ENCODE peak calls at places on chromosomes 11 and 22, in four cellular contexts. E is BJ, T is cardiac fibroblast, I is stomach. C is an unnamed sample.

GRCh38 chr11:122748968-122749687 is 89.2 kb upstream of the CRTAM start:
- DNase-seq in T (peak; percentile 98), I (no peak), E (peak; percentile 67), C (no peak)

GRCh38 chr11:104093426-104094280 is 57.2 kb downstream of the DDI1 start:
- DNase-seq in T (no peak), E (no peak), I (no peak), C (no peak)

GRCh38 chr11:67609316-67609715 is 2.6 kb downstream of the NDUFV1 start:
- DNase-seq in I (no peak), T (no peak), E (no peak), C (no peak)

GRCh38 chr11:78199015-78199652 is 10.4 kb downstream of the USP35 start:
- DNase-seq in E (no peak), T (no peak), I (no peak), C (no peak)

GRCh38 chr22:20663941-20664593 is 109.8 kb upstream of the SERPIND1 start:
- DNase-seq in E (no peak), T (no peak), I (no peak), C (peak; percentile 41)

GRCh38 chr22:24845036-24845918 is 39.3 kb downstream of the SGSM1 start:
- DNase-seq in I (no peak), T (peak; percentile 31), E (peak; percentile 4), C (peak; percentile 79)

GRCh38 chr22:18136563-18137320 is 13.2 kb upstream of the USP18 start:
- DNase-seq in T (no peak), E (no peak), I (no peak), C (no peak)

GRCh38 chr22:46061431-46062231 is 84.7 kb upstream of the WNT7B start:
- DNase-seq in I (peak; percentile 44), E (no peak), T (no peak), C (peak; percentile 71)

GRCh38 chr22:44130076-44130711 is 50.5 kb upstream of the PARVG start:
- DNase-seq in T (no peak), E (no peak), I (no peak), C (no peak)

GRCh38 chr11:65382804-65383368 is 440 bp upstream of the SLC25A45 start:
- DNase-seq in T (no peak), E (no peak), I (peak; percentile 90), C (no peak)

GRCh38 chr11:75536786-75537629 is 11.3 kb upstream of the GDPD5 start:
- DNase-seq in T (peak; percentile 52), I (no peak), E (no peak), C (no peak)

GRCh38 chr11:106021181-106021966 is 666 bp downstream of the MSANTD4 start:
- DNase-seq in T (peak; percentile 71), I (no peak), E (peak; percentile 21), C (no peak)

GRCh38 chr11:74010306-74010981 is 1.6 kb upstream of the UCP3 start:
- DNase-seq in T (no peak), I (no peak), E (no peak), C (peak; percentile 70)
- H3K4me3 ChIP-seq in T (no peak overlapping the region), I (no peak overlapping the region), E (no peak overlapping the region), C (no peak overlapping the region)

GRCh38 chr11:118997627-118998387 is at the start of gene CENATAC:
- DNase-seq in I (peak; percentile 96), E (peak; percentile 31), T (peak; percentile 88), C (peak; percentile 95)
- TF ChIP-seq CTCF in I (no peak), E (no peak), T (no peak), C (no peak)

GRCh38 chr11:62601364-62602140 is at the start of gene MTA2:
- DNase-seq in I (peak; percentile 97), T (peak; percentile 98), E (peak; percentile 85), C (peak; percentile 99)

GRCh38 chr11:62604460-62605130 is 2.9 kb upstream of the MTA2 start:
- DNase-seq in I (no peak), T (no peak), E (no peak), C (no peak)

GRCh38 chr11:62602141-62603071 is 741 bp upstream of the MTA2 start:
- DNase-seq in T (no peak), E (no peak), I (peak; percentile 65), C (peak; percentile 87)

GRCh38 chr11:62603771-62604170 is 2.1 kb upstream of the MTA2 start:
- DNase-seq in T (no peak), E (no peak), I (no peak), C (no peak)

GRCh38 chr11:62603072-62603408 is 1.4 kb upstream of the MTA2 start:
- DNase-seq in T (no peak), E (no peak), I (no peak), C (no peak)
- H3K4me3 ChIP-seq in T (no peak overlapping the region), E (no peak overlapping the region), I (peak overlapping the region; percentile 69), C (peak overlapping the region; percentile 90)

GRCh38 chr11:119572481-119573424 is 149.8 kb upstream of the THY1 start:
- DNase-seq in E (no peak), I (no peak), T (no peak), C (no peak)
- TF ChIP-seq CTCF in E (no peak), I (no peak), T (no peak), C (no peak)

GRCh38 chr22:47164514-47165337 is 402.3 kb downstream of the TBC1D22A start:
- DNase-seq in I (no peak), E (no peak), T (no peak), C (peak; percentile 70)
- H3K4me3 ChIP-seq in I (no peak overlapping the region), E (no peak overlapping the region), T (no peak overlapping the region), C (no peak overlapping the region)

GRCh38 chr11:59754859-59755700 is at the start of gene STX3:
- DNase-seq in I (peak; percentile 87), T (peak; percentile 68), E (no peak), C (peak; percentile 80)
- TF ChIP-seq CTCF in I (no peak), T (no peak), E (no peak), C (no peak)

C was measured in coronary artery.